ENCODE peak calls at places on chromosome 6, in four cellular contexts. C, Z, P and R are unnamed samples. For H3K9me3, the result is how much of the 10 kb centered on the place peaks cover.

GRCh38 chr6:90940812-90941481 is 354.1 kb upstream of the MAP3K7 start:
- DNase-seq in Z (no peak), C (peak), P (peak), R (peak)

GRCh38 chr6:81487489-81487888 is 265.0 kb downstream of the TENT5A start:
- DNase-seq in P (no peak), C (no peak), Z (no peak), R (peak)

GRCh38 chr6:83708546-83708969 is 343 bp downstream of the SNAP91 start:
- DNase-seq in P (no peak), C (no peak), Z (peak), R (peak)

GRCh38 chr6:150001295-150001990 is 23.9 kb downstream of the RAET1L start:
- DNase-seq in C (no peak), P (no peak), Z (no peak), R (no peak)

GRCh38 chr6:11815231-11815630 is 36.6 kb upstream of the ADTRP start:
- DNase-seq in C (no peak), Z (no peak), P (no peak), R (no peak)

GRCh38 chr6:2165216-2165725 is 80.1 kb downstream of the GMDS start:
- DNase-seq in C (no peak), Z (no peak), P (no peak), R (no peak)

GRCh38 chr6:130575971-130576370 is 210.2 kb downstream of the TMEM200A start:
- DNase-seq in C (peak), P (no peak), Z (no peak), R (no peak)

GRCh38 chr6:157770946-157771345 is 52.1 kb upstream of the SNX9 start:
- DNase-seq in Z (no peak), P (no peak), C (no peak), R (peak)

GRCh38 chr6:137791281-137792159 is 75.5 kb upstream of the TNFAIP3 start:
- DNase-seq in P (no peak), C (no peak), Z (no peak), R (no peak)

GRCh38 chr6:36656441-36656840 is 22.1 kb upstream of the CDKN1A start:
- DNase-seq in Z (no peak), C (no peak), P (no peak), R (no peak)

GRCh38 chr6:167462913-167463312 is 138.0 kb downstream of the TTLL2 start:
- DNase-seq in C (no peak), Z (no peak), P (no peak), R (no peak)

GRCh38 chr6:125370343-125370742 is 68.6 kb upstream of the HDDC2 start:
- DNase-seq in C (no peak), P (no peak), Z (no peak), R (no peak)

GRCh38 chr6:37155394-37156312 is 14.3 kb upstream of the PIM1 start:
- DNase-seq in P (peak), C (no peak), Z (no peak), R (no peak)

GRCh38 chr6:137709424-137710281 is 157.4 kb upstream of the TNFAIP3 start:
- DNase-seq in C (no peak), Z (no peak), P (no peak), R (no peak)

GRCh38 chr6:52077180-52077884 is 10.1 kb downstream of the PKHD1 start:
- DNase-seq in P (no peak), Z (peak), C (no peak), R (no peak)

GRCh38 chr6:56803594-56803993 is 151.3 kb upstream of the BEND6 start:
- DNase-seq in C (no peak), P (no peak), Z (no peak), R (no peak)

GRCh38 chr6:27502508-27503435 is 29.9 kb upstream of the ZNF184 start:
- DNase-seq in Z (no peak), C (peak), P (peak), R (peak)

GRCh38 chr6:31037692-31038091 is 27.4 kb downstream of the MUC22 start:
- DNase-seq in Z (no peak), C (no peak), P (no peak), R (no peak)

GRCh38 chr6:50087231-50087954 is 37.7 kb upstream of the DEFB112 start:
- DNase-seq in Z (no peak), P (no peak), C (peak), R (no peak)

GRCh38 chr6:130969807-130970491 is 93.1 kb downstream of the EPB41L2 start:
- DNase-seq in P (no peak), Z (no peak), C (peak), R (peak)

GRCh38 chr6:152943260-152943897 is 39.5 kb downstream of the FBXO5 start:
- DNase-seq in Z (no peak), P (no peak), C (no peak), R (no peak)

GRCh38 chr6:42819803-42820508 is 38.1 kb downstream of the BICRAL start:
- DNase-seq in C (peak), Z (no peak), P (peak), R (no peak)

GRCh38 chr6:84615113-84615850 is 149.1 kb downstream of the TBX18 start:
- DNase-seq in P (no peak), C (no peak), Z (no peak), R (no peak)

GRCh38 chr6:163958646-163959045 is 544.1 kb downstream of the QKI start:
- DNase-seq in C (no peak), Z (peak), P (no peak), R (no peak)

GRCh38 chr6:16803294-16804006 is 42.2 kb upstream of the ATXN1 start:
- DNase-seq in C (peak), P (peak), Z (peak), R (peak)

GRCh38 chr6:110547266-110547964 is 71.0 kb upstream of the SLC22A16 start:
- DNase-seq in C (peak), P (no peak), Z (no peak), R (no peak)

GRCh38 chr6:75205776-75206334 is at the start of gene COL12A1:
- DNase-seq in Z (no peak), C (no peak), P (no peak), R (peak)
- H3K9me3 ChIP-seq in Z (under half), C (under half), P (under half), R (under half)

GRCh38 chr6:35258336-35258735 is 1.2 kb upstream of the ZNF76 start:
- DNase-seq in P (no peak), C (no peak), Z (no peak), R (no peak)

GRCh38 chr6:35259946-35260626 is 551 bp downstream of the ZNF76 start:
- DNase-seq in C (peak), P (peak), Z (peak), R (no peak)

GRCh38 chr6:35259194-35259945 is at the start of gene ZNF76:
- DNase-seq in Z (peak), P (peak), C (peak), R (peak)

GRCh38 chr6:35260642-35261570 is 1.4 kb downstream of the ZNF76 start:
- DNase-seq in Z (no peak), C (no peak), P (no peak), R (no peak)

DNA sequence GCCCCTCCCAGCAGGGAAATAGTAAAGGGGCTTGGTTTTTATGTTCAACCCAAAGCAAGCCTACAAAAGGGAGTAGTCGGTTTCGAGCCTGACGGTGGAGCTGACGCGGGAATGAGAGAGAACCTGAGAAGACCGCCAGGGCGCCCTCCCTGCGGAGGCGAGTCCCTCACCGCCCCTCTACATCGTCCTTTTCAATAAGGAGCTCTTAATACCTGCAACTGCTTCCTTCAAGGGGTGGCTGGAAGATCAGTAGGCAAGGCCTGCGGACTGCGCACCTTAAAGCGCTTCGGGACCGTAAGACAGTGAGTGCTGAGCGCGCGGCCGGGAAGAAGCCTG is 709 bp upstream of the ZNF76 start:
- DNase-seq in Z (no peak), P (peak), C (peak), R (no peak)
- TF ChIP-seq JUN in Z (no peak), P (no peak), C (no peak), R (no peak)

GRCh38 chr6:151149788-151150187 is 90.0 kb upstream of the AKAP12 start:
- DNase-seq in C (no peak), P (no peak), Z (no peak), R (no peak)

GRCh38 chr6:151155095-151155494 is 84.7 kb upstream of the AKAP12 start:
- DNase-seq in C (no peak), Z (no peak), P (no peak), R (no peak)

GRCh38 chr6:151154418-151154817 is 85.3 kb upstream of the AKAP12 start:
- DNase-seq in P (peak), Z (no peak), C (peak), R (peak)
- H2AFZ ChIP-seq in P (no peak), Z (no peak), C (no peak), R (no peak)

GRCh38 chr6:143155681-143156080 is 95.0 kb downstream of the AIG1 start:
- DNase-seq in P (no peak), Z (no peak), C (no peak), R (no peak)
- H3K9me3 ChIP-seq in P (under half), Z (under half), C (under half), R (under half)

GRCh38 chr6:127090051-127090450 is 28.4 kb upstream of the RSPO3 start:
- DNase-seq in C (no peak), P (no peak), Z (no peak), R (no peak)

GRCh38 chr6:127096167-127096566 is 22.3 kb upstream of the RSPO3 start:
- DNase-seq in Z (no peak), C (no peak), P (no peak), R (no peak)

GRCh38 chr6:127092486-127092885 is 26.0 kb upstream of the RSPO3 start:
- DNase-seq in Z (no peak), C (no peak), P (no peak), R (no peak)
- TF ChIP-seq JUN in Z (no peak), C (no peak), P (no peak), R (no peak)

GRCh38 chr6:145508107-145508506 is 227.2 kb downstream of the EPM2A start:
- DNase-seq in C (no peak), Z (no peak), P (no peak), R (peak)

GRCh38 chr6:145502417-145502816 is 232.9 kb downstream of the EPM2A start:
- DNase-seq in C (no peak), P (peak), Z (no peak), R (peak)

GRCh38 chr6:145507251-145507650 is 228.1 kb downstream of the EPM2A start:
- DNase-seq in C (no peak), Z (no peak), P (no peak), R (no peak)

DNA sequence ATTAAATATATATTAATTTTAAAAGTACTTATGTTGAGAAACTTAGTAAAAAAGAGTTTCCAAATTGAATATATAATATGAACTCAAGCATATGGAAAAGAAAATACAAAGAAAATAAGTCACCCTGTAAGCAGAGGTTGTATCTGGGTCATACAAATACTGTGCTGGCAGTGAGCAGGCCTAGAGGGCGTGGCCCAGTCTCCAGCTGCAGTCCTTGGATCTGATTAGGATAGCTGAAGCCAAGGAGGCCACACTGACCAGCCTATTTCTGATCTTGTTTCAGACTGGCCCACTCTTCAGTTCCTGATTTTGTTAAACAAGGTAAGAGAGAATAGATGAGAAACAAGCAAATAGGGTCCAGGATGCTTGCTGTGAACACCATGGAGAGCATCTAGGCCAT is 228.8 kb downstream of the EPM2A start:
- DNase-seq in C (no peak), P (no peak), Z (no peak), R (no peak)
- H2AFZ ChIP-seq in C (no peak), P (no peak), Z (no peak), R (no peak)